ENCODE peak calls at places on chromosomes 3 and 15, in six cellular contexts. B is adrenal gland; W is neural progenitor cell; S is CD8-positive, alpha-beta T cell; P is choroid plexus epithelial cell; Z is SJSA1. T is an unnamed sample.

GRCh38 chr15:84570164-84570692 is 30.6 kb upstream of the ZSCAN2 start:
- DNase-seq in W (peak; percentile 33), P (peak; percentile 26), S (peak; percentile 55), B (peak; percentile 67), Z (no peak), T (no peak)

GRCh38 chr3:31077021-31077601 is 182.7 kb upstream of the GADL1 start:
- DNase-seq in W (no peak), Z (peak; percentile 84), B (peak; percentile 43), P (peak; percentile 75), S (no peak), T (no peak)

GRCh38 chr3:187919018-187919417 is 173.8 kb upstream of the BCL6 start:
- DNase-seq in P (peak; percentile 63), B (no peak), S (peak; percentile 55), W (no peak), Z (no peak), T (peak; percentile 83)

GRCh38 chr3:154115332-154115731 is 5.9 kb upstream of the ARHGEF26 start:
- DNase-seq in S (no peak), Z (no peak), P (no peak), W (peak; percentile 52), B (no peak), T (no peak)

GRCh38 chr15:68354923-68355322 is 77.0 kb downstream of the ITGA11 start:
- DNase-seq in W (no peak), S (no peak), P (peak; percentile 92), B (no peak), Z (peak; percentile 78), T (no peak)

GRCh38 chr3:52983336-52983807 is 62.5 kb downstream of the SFMBT1 start:
- DNase-seq in B (no peak), S (peak; percentile 52), W (no peak), Z (no peak), P (no peak), T (peak; percentile 94)

GRCh38 chr15:71203573-71204444 is 88.5 kb downstream of the THSD4 start:
- DNase-seq in S (no peak), W (peak; percentile 43), Z (no peak), P (no peak), B (no peak), T (no peak)

GRCh38 chr3:69385723-69386483 is at the start of gene FRMD4B:
- DNase-seq in Z (no peak), S (no peak), B (peak; percentile 51), P (peak; percentile 9), W (peak; percentile 67), T (peak; percentile 47)

GRCh38 chr3:154095832-154096421 is 25.3 kb upstream of the ARHGEF26 start:
- DNase-seq in W (no peak), P (peak; percentile 78), B (no peak), S (no peak), Z (peak; percentile 7), T (peak; percentile 9)

GRCh38 chr15:91348812-91349500 is 248.9 kb downstream of the SV2B start:
- DNase-seq in Z (no peak), W (no peak), S (no peak), P (no peak), B (no peak), T (peak; percentile 49)

GRCh38 chr15:51090753-51091152 is 4.0 kb downstream of the TNFAIP8L3 start:
- DNase-seq in P (no peak), S (no peak), Z (no peak), B (no peak), W (no peak), T (no peak)

GRCh38 chr3:173622156-173622555 is 224.6 kb downstream of the NLGN1 start:
- DNase-seq in W (no peak), S (no peak), P (no peak), B (no peak), Z (no peak), T (peak; percentile 46)

GRCh38 chr3:87696276-87697013 is 362.4 kb downstream of the CGGBP1 start:
- DNase-seq in P (no peak), S (no peak), Z (no peak), B (no peak), W (peak; percentile 8), T (no peak)

GRCh38 chr3:76051145-76051544 is 265.8 kb upstream of the ZNF717 start:
- DNase-seq in B (no peak), P (peak; percentile 54), S (no peak), Z (no peak), W (no peak), T (no peak)

GRCh38 chr15:66832679-66833078 is 130.6 kb downstream of the SMAD6 start:
- DNase-seq in Z (no peak), P (peak; percentile 83), W (no peak), S (no peak), B (no peak), T (no peak)

GRCh38 chr15:32861741-32862140 is 143.9 kb downstream of the GREM1 start:
- DNase-seq in Z (peak; percentile 90), P (peak; percentile 93), B (peak; percentile 65), W (peak; percentile 60), S (no peak), T (no peak)

DNA sequence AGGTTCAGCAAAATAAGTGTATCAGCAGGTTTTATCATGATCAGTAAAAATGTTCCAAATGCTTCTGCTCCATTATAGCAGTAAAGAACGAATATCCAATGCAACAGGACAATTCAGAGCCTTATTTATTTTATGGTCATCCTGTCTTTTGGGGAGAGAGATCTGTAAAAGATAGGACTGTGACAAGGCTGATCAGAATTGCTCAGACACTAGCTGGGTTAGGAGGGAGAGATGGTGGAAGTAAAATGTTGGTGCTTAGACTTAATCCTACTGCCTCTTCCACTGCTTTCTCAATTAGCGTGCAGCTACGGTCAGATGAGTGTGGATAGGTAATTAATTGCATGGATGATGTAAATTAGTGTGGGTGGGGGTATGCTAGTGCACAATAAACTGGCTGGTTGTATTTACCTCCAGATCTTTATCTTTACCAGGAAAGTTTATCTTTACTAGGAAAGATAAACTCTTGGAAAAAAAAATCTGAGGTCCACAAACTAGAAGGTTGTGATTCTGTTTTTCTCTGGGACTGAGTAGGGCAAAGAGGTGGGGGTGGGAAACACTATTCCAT is 2.2 kb downstream of the EID1 start:
- DNase-seq in P (no peak), W (peak; percentile 22), Z (no peak), S (no peak), B (no peak), T (no peak)
- H3K4me3 ChIP-seq in P (no peak overlapping the region), W (peak overlapping the region; percentile 77), Z (no peak overlapping the region), S (no peak overlapping the region), B (no peak overlapping the region), T (no peak overlapping the region)

GRCh38 chr3:152834354-152835310 is at the start of gene P2RY1:
- DNase-seq in P (peak; percentile 68), W (peak; percentile 91), S (peak; percentile 5), Z (peak; percentile 36), B (peak; percentile 49), T (peak; percentile 52)

GRCh38 chr3:152833089-152833488 is 1.8 kb upstream of the P2RY1 start:
- DNase-seq in W (no peak), Z (no peak), P (no peak), S (no peak), B (no peak), T (no peak)

GRCh38 chr3:152835311-152836102 is 576 bp downstream of the P2RY1 start:
- DNase-seq in Z (no peak), S (peak; percentile 4), P (peak; percentile 66), B (peak; percentile 39), W (peak; percentile 84), T (no peak)

GRCh38 chr3:152832046-152832445 is 2.9 kb upstream of the P2RY1 start:
- DNase-seq in S (no peak), B (no peak), P (no peak), W (no peak), Z (no peak), T (no peak)

DNA sequence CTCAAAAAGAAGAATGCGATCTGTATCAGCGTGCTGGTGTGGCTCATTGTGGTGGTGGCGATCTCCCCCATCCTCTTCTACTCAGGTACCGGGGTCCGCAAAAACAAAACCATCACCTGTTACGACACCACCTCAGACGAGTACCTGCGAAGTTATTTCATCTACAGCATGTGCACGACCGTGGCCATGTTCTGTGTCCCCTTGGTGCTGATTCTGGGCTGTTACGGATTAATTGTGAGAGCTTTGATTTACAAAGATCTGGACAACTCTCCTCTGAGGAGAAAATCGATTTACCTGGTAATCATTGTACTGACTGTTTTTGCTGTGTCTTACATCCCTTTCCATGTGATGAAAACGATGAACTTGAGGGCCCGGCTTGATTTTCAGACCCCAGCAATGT is 1.3 kb downstream of the P2RY1 start:
- DNase-seq in B (no peak), Z (no peak), P (no peak), W (peak; percentile 7), S (no peak), T (no peak)
- H3K4me3 ChIP-seq in B (no peak overlapping the region), Z (no peak overlapping the region), P (no peak overlapping the region), W (peak overlapping the region; percentile 60), S (no peak overlapping the region), T (no peak overlapping the region)

DNA sequence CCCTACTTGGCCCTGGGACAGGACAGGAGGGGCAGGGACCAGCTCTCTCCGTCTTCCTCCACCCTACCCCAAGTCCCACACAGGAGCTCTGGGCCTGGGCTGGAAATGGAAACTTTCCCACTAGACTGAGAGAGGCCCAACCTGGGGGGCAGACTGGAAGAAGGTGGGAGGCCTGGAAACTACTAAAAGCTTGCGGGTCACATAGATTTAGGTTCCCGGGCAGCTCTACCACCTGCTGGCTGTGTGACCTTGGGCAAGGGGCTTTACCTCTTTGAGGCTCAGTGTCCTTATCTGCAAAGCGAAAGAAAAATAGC is 49.9 kb upstream of the CCDC174 start:
- DNase-seq in W (no peak), B (no peak), P (no peak), S (no peak), Z (no peak), T (no peak)
- H3K4me3 ChIP-seq in W (peak overlapping the region; percentile 56), B (no peak overlapping the region), P (no peak overlapping the region), S (no peak overlapping the region), Z (no peak overlapping the region), T (no peak overlapping the region)

GRCh38 chr15:77901921-77902750 is 175.4 kb downstream of the TBC1D2B start:
- DNase-seq in P (no peak), W (peak; percentile 44), Z (no peak), S (no peak), B (no peak), T (no peak)
- H3K4me3 ChIP-seq in P (no peak overlapping the region), W (no peak overlapping the region), Z (no peak overlapping the region), S (no peak overlapping the region), B (no peak overlapping the region), T (no peak overlapping the region)

DNA sequence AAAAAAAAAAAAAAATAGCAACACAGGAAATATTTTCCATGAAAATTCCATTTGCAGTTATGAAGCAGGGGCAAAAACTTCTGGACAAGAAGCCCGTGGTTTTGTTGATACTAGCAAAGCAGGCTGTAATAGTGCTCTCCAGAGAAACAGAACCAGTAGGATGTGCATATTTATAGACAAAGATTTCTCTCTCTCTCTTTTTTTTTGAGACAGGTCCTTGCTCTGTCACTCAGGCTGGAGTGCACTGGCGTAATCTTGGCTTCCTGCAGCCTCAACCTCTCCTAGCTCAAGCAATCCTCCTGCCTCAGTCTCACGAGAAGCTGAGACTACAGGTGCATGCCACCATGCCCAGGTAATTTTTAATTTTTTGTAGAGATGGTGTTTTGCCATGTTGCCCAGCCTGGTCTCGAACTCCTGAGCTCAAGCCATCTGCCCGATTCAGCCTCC is 67.1 kb upstream of the CHD2 start:
- DNase-seq in W (no peak), S (no peak), B (no peak), Z (no peak), P (peak; percentile 42), T (no peak)
- H3K4me3 ChIP-seq in W (no peak overlapping the region), S (no peak overlapping the region), B (no peak overlapping the region), Z (no peak overlapping the region), P (no peak overlapping the region), T (no peak overlapping the region)

DNA sequence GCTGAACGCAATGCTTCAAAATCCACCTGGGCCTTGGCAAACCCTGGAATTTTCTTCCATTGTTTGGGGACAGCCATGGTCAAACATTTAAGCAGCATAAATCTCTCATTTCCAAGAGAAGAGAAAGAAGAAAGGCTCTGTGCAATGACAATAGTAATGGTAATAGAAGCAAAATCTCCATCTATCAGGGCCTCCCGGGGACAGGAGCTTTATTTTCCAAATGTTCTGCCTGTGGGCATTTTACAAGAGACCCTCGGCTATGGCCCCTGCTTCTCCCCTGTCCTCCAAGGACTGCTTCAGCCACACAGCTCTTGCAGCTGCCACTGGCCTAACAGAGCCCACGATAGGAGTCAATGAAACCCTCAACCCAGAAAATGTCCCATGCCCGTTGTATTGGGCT is 12.7 kb upstream of the FAM240A start:
- DNase-seq in B (no peak), W (no peak), Z (no peak), S (no peak), P (no peak), T (no peak)
- H3K4me3 ChIP-seq in B (no peak overlapping the region), W (no peak overlapping the region), Z (no peak overlapping the region), S (no peak overlapping the region), P (no peak overlapping the region), T (no peak overlapping the region)

T was measured in Jurkat, Clone E6-1.